ENCODE peak calls at places on chromosomes 7 and 10, in ten cellular contexts. W is putamen; Q is lower lobe of right lung; X is activated CD8-positive, alpha-beta memory T cell treated with anti-CD3 and anti-CD28 coated beads for 48 hours; I is T-helper 2 cell treated with Interferon-gamma antibody and Interleukin-4, amounts not matched to agents 5 μg/mL and 100 μg/mL, for 36 hours; P is stimulated activated CD4-positive, alpha-beta T cell treated with anti-CD3 and anti-CD28 coated beads, Interleukin-2, amount 100 ng/mL, for 24 hours; A is SIG-M5; K is ELF-1; R is MV-4-11; V is left lobe of liver. M is an unnamed sample.

GRCh38 chr7:51428226-51428887 is 111.7 kb upstream of the COBL start:
- DNase-seq in Q (no peak), W (no peak), R (no peak), V (no peak), X (no peak), K (peak; percentile 13), P (no peak), A (no peak), I (no peak), M (no peak)

GRCh38 chr7:129535896-129536295 is 33.6 kb downstream of the SMKR1 start:
- DNase-seq in X (no peak), Q (no peak), I (no peak), A (no peak), V (no peak), P (no peak), W (no peak), K (no peak), R (no peak), M (no peak)

GRCh38 chr7:50418526-50418925 is 31.6 kb downstream of the FIGNL1 start:
- DNase-seq in W (no peak), K (peak; percentile 5), Q (no peak), I (no peak), X (no peak), V (no peak), R (no peak), A (no peak), P (no peak), M (no peak)

GRCh38 chr7:129780257-129781127 is 169.0 kb downstream of the NRF1 start:
- DNase-seq in K (peak; percentile 82), V (peak; percentile 54), W (no peak), P (peak; percentile 77), R (no peak), Q (peak; percentile 92), X (peak; percentile 63), A (no peak), I (peak; percentile 68), M (no peak)

GRCh38 chr7:690478-691360 is 35.8 kb upstream of the DNAAF5 start:
- DNase-seq in Q (no peak), K (no peak), P (no peak), W (no peak), X (no peak), A (no peak), V (no peak), R (no peak), I (no peak), M (peak; percentile 31)

GRCh38 chr10:119441921-119442757 is 100.4 kb downstream of the RGS10 start:
- DNase-seq in X (no peak), A (no peak), P (no peak), R (no peak), V (no peak), K (no peak), I (no peak), Q (peak; percentile 30), W (no peak), M (no peak)

GRCh38 chr7:113268757-113269156 is 150.4 kb upstream of the SMIM30 start:
- DNase-seq in X (no peak), W (no peak), K (no peak), V (no peak), A (no peak), P (no peak), I (no peak), Q (no peak), R (no peak), M (no peak)

GRCh38 chr7:1314021-1314907 is 81.6 kb downstream of the UNCX start:
- DNase-seq in R (no peak), I (no peak), W (no peak), P (no peak), V (no peak), Q (peak; percentile 35), K (no peak), X (no peak), A (no peak), M (no peak)

GRCh38 chr10:74968621-74969019 is 142.2 kb downstream of the KAT6B start:
- DNase-seq in X (no peak), Q (no peak), I (no peak), R (no peak), P (no peak), A (no peak), V (no peak), W (no peak), K (peak; percentile 14), M (no peak)

GRCh38 chr7:130689683-130690082 is 3.3 kb upstream of the TSGA13 start:
- DNase-seq in W (no peak), I (no peak), P (no peak), K (no peak), R (no peak), X (no peak), A (no peak), Q (no peak), V (no peak), M (no peak)

GRCh38 chr7:73443543-73444255 is 10.1 kb downstream of the FZD9 start:
- DNase-seq in X (no peak), V (no peak), A (no peak), W (no peak), K (no peak), Q (no peak), P (no peak), I (no peak), R (no peak), M (no peak)

GRCh38 chr7:641966-642365 is 84.5 kb upstream of the DNAAF5 start:
- DNase-seq in W (no peak), A (no peak), P (no peak), I (no peak), R (no peak), Q (no peak), K (no peak), V (no peak), X (no peak), M (no peak)

GRCh38 chr7:39672176-39672575 is 48.8 kb downstream of the RALA start:
- DNase-seq in Q (no peak), P (no peak), W (no peak), X (no peak), A (no peak), V (no peak), I (no peak), R (no peak), K (no peak), M (no peak)

GRCh38 chr10:86654411-86655172 is at the start of gene OPN4:
- DNase-seq in I (no peak), P (no peak), V (no peak), R (peak; percentile 51), K (no peak), W (no peak), Q (peak; percentile 34), X (no peak), A (no peak), M (peak; percentile 53)

GRCh38 chr7:47170516-47170915 is 411.4 kb downstream of the TNS3 start:
- DNase-seq in X (no peak), V (no peak), Q (no peak), A (no peak), I (no peak), K (no peak), P (no peak), W (no peak), R (no peak), M (no peak)

GRCh38 chr7:26555971-26556830 is 264.5 kb downstream of the SNX10 start:
- DNase-seq in W (no peak), K (no peak), A (no peak), R (no peak), I (no peak), P (no peak), V (no peak), Q (no peak), X (no peak), M (no peak)

GRCh38 chr10:100803481-100803880 is 58.1 kb downstream of the PAX2 start:
- DNase-seq in A (no peak), K (peak; percentile 21), Q (no peak), R (no peak), P (no peak), X (no peak), V (no peak), I (no peak), W (no peak), M (no peak)

GRCh38 chr10:117545141-117546019 is 2.8 kb downstream of the EMX2 start:
- DNase-seq in I (no peak), W (no peak), R (no peak), X (no peak), A (no peak), K (peak; percentile 64), P (no peak), Q (no peak), V (no peak), M (peak; percentile 49)

GRCh38 chr10:78513330-78513729 is 479.7 kb downstream of the RPS24 start:
- DNase-seq in R (no peak), Q (no peak), V (peak; percentile 27), P (no peak), K (no peak), X (no peak), I (no peak), A (no peak), W (no peak), M (no peak)

GRCh38 chr7:47143344-47143743 is 438.6 kb downstream of the TNS3 start:
- DNase-seq in V (no peak), R (no peak), K (no peak), Q (no peak), P (no peak), A (no peak), I (no peak), W (no peak), X (no peak), M (no peak)

GRCh38 chr10:102673961-102674511 is 29.8 kb downstream of the TRIM8 start:
- DNase-seq in W (peak; percentile 86), R (peak; percentile 74), Q (peak; percentile 73), A (no peak), V (no peak), K (no peak), I (peak; percentile 62), P (peak; percentile 69), X (peak; percentile 44), M (peak; percentile 89)

GRCh38 chr7:1244701-1245526 is 12.2 kb downstream of the UNCX start:
- DNase-seq in P (no peak), A (no peak), V (no peak), Q (no peak), R (no peak), W (no peak), I (no peak), K (no peak), X (no peak), M (no peak)

GRCh38 chr10:129277804-129278203 is 189.2 kb upstream of the MGMT start:
- DNase-seq in X (no peak), A (no peak), P (no peak), I (no peak), Q (no peak), V (no peak), K (no peak), R (no peak), W (no peak), M (no peak)

GRCh38 chr7:116671681-116672595 is at the start of gene MET:
- DNase-seq in P (peak; percentile 22), Q (peak; percentile 86), R (no peak), X (peak; percentile 21), W (peak; percentile 31), K (peak; percentile 68), V (peak; percentile 92), I (peak; percentile 56), A (no peak), M (peak; percentile 82)

GRCh38 chr7:53101026-53101425 is 65.6 kb downstream of the POM121L12 start:
- DNase-seq in K (no peak), A (no peak), R (no peak), I (no peak), P (no peak), X (no peak), V (no peak), Q (no peak), W (no peak), M (no peak)

GRCh38 chr10:44300666-44301649 is 83.9 kb downstream of the CXCL12 start:
- DNase-seq in X (no peak), I (no peak), K (peak; percentile 80), P (no peak), A (no peak), R (no peak), V (no peak), Q (no peak), W (no peak), M (no peak)

GRCh38 chr10:97771913-97772823 is at the start of gene SFRP5:
- DNase-seq in P (no peak), K (no peak), V (no peak), X (no peak), Q (no peak), I (no peak), W (no peak), A (no peak), R (no peak), M (no peak)

GRCh38 chr7:129100827-129101166 is 43.7 kb upstream of the TSPAN33 start:
- DNase-seq in I (no peak), W (no peak), R (no peak), K (no peak), Q (no peak), V (no peak), X (no peak), A (no peak), P (no peak), M (no peak)